ENCODE peak calls at places on chromosomes 4 and X, in ten cellular contexts. Z, Y, V, K, O, A, N, E, W and M are unnamed samples.

GRCh38 chr4:175656615-175657014 is 155.4 kb downstream of the GPM6A start:
- DNase-seq in Y (no peak), V (peak; percentile 38), E (no peak), W (no peak), A (no peak), N (no peak), O (no peak), K (peak; percentile 45), Z (no peak), M (no peak)

GRCh38 chr4:164207460-164207859 is 546.5 kb upstream of the SMIM31 start:
- DNase-seq in Y (no peak), E (no peak), K (no peak), Z (no peak), W (no peak), A (no peak), V (no peak), O (no peak), N (no peak), M (no peak)

GRCh38 chrX:154348646-154349358 is 25.6 kb downstream of the FLNA start:
- DNase-seq in A (no peak), W (peak; percentile 57), E (no peak), O (peak; percentile 43), N (peak; percentile 23), Z (no peak), K (no peak), Y (peak; percentile 18), V (no peak), M (no peak)

GRCh38 chrX:2587146-2587545 is 86.4 kb upstream of the DHRSX start:
- DNase-seq in Z (no peak), N (no peak), V (no peak), Y (no peak), K (no peak), E (no peak), O (no peak), W (no peak), A (no peak), M (no peak)

GRCh38 chrX:45783002-45783401 is 582.3 kb upstream of the DIPK2B start:
- DNase-seq in Y (no peak), W (no peak), E (no peak), N (no peak), V (no peak), A (no peak), K (no peak), O (no peak), Z (no peak), M (no peak)

GRCh38 chr4:170089743-170090666 is at the start of gene AADAT:
- DNase-seq in V (peak; percentile 69), Z (peak; percentile 95), A (peak; percentile 69), Y (no peak), E (peak; percentile 72), N (peak; percentile 87), K (peak; percentile 81), W (peak; percentile 89), O (peak; percentile 81), M (peak; percentile 78)

GRCh38 chr4:152094851-152095700 is 334.3 kb upstream of the GATB start:
- DNase-seq in W (no peak), V (peak; percentile 33), Z (no peak), O (no peak), N (no peak), E (peak; percentile 67), Y (no peak), K (peak; percentile 14), A (no peak), M (peak; percentile 46)

GRCh38 chr4:568351-568652 is 7.8 kb downstream of the TMEM271 start:
- DNase-seq in V (no peak), W (no peak), A (no peak), Z (no peak), O (no peak), K (no peak), E (no peak), Y (no peak), N (no peak), M (no peak)

GRCh38 chr4:163901305-163901704 is 406.8 kb downstream of the TMA16 start:
- DNase-seq in K (no peak), O (no peak), W (no peak), N (no peak), E (no peak), A (no peak), Y (no peak), Z (peak; percentile 27), V (no peak), M (no peak)

GRCh38 chrX:154006965-154007364 is 12.7 kb downstream of the IRAK1 start:
- DNase-seq in Z (no peak), V (no peak), N (no peak), W (peak; percentile 39), K (no peak), E (no peak), Y (no peak), O (no peak), A (no peak), M (no peak)

GRCh38 chr4:154618708-154619315 is 6.4 kb upstream of the FGG start:
- DNase-seq in Z (peak; percentile 85), O (no peak), N (peak; percentile 79), V (peak; percentile 76), E (peak; percentile 30), K (peak; percentile 77), A (peak; percentile 70), Y (no peak), W (no peak), M (peak; percentile 34)
- TF ChIP-seq CTCF in Z (peak; percentile 90), O (peak; percentile 21), N (peak; percentile 79), V (peak; percentile 90), E (peak; percentile 68), K (peak; percentile 76), A (no peak), Y (peak; percentile 46), W (peak; percentile 53), M (peak; percentile 52)

DNA sequence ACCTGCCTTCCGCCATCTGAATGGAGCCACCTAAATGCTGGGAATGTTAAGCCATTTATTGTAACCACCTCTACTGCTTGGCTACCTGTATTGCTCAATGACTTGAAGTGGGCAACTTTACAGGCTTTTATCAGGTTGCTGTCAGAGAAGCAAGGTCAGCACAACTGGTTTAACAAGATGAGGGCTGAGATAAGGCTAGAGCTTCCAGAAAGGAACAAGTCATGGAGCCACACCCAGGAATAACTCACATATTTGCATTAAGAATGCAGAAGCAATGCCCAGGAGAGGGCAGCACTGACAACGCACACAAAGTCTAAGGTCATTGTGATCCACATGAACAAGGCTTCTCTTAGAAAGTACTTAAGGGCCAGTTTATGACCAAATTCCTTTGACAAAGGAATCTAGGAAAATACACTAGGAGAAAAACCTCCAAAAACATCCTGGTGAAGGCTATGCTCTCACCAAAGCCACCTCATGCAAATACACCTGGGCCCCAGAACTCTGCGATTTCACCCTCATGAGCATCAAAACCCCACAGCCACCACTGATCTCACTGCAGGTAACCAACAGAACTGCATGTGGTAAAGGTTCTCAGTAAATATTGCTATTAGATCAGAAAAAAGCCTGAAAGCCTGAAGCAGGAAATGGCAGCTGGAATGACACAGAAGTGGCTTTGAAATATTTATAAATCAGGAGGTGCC is 15.0 kb upstream of the STS start:
- DNase-seq in V (peak; percentile 77), K (peak; percentile 86), Z (peak; percentile 71), E (peak; percentile 73), N (peak; percentile 93), A (peak; percentile 90), O (no peak), W (no peak), Y (peak; percentile 51), M (peak; percentile 86)
- TF ChIP-seq CTCF in V (peak; percentile 68), K (peak; percentile 67), Z (peak; percentile 59), E (peak; percentile 65), N (peak; percentile 35), A (no peak), O (no peak), W (peak; percentile 39), Y (peak; percentile 47), M (no peak)

GRCh38 chr4:106816501-106816900 is 219.6 kb downstream of the DKK2 start:
- DNase-seq in V (peak; percentile 65), E (peak; percentile 17), O (no peak), A (no peak), Y (no peak), W (no peak), Z (peak; percentile 6), N (no peak), K (no peak), M (no peak)

DNA sequence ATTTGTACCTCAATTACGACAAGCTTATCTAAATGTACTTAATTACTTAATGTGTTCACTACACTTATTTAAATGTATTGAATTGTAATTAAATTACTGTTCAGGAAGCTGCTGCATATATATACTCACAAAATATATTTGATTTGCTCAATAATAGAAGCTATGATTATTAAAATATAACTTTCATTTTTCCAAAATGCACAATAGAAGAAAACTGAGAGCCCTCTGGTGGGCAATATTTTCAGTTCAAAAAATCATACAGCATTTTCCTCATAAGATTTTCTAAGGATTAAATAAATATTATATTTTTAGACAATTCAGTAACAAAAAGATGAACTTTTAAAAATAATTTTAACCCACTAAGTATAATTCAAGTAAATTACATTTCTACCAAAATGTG is 217.3 kb downstream of the DKK2 start:
- DNase-seq in Z (no peak), K (no peak), N (no peak), V (peak; percentile 23), W (no peak), A (no peak), O (no peak), Y (no peak), E (no peak), M (no peak)
- TF ChIP-seq CTCF in Z (no peak), K (peak; percentile 24), N (peak; percentile 31), V (peak; percentile 50), W (no peak), A (no peak), O (no peak), Y (no peak), E (peak; percentile 22), M (no peak)

GRCh38 chr4:134722306-134722705 is 520.7 kb upstream of the PABPC4L start:
- DNase-seq in Y (no peak), N (no peak), E (no peak), V (no peak), O (no peak), K (no peak), Z (no peak), W (no peak), A (no peak), M (no peak)
- TF ChIP-seq CTCF in Y (no peak), N (no peak), E (no peak), V (no peak), O (no peak), K (no peak), Z (no peak), W (no peak), A (no peak), M (no peak)

DNA sequence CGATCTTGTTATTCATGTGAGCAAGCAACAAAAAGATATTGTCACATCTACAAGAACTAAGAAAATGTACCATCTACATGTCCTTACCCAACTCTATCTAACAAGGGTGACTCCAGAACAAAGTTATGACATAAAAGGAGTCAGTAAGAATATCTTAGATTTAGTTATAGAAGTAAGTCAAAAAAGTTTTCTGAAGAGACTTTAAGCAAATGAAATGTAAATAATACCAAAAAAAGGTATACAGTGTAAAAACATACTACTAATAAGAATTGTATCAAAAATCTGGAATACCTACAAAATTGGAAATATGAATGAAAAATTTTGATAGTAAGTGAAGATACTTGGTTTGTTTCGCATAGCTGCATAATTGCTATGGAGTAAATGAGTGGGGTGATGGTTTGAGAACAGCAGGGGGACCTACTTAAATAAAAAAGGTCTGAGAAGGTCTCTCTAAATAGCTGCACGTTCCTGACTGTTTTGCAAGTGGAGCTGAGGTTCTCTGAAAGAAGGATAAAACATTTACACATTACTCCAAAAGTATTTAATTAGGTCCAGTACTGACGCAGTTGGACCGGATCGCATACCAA is 51.0 kb upstream of the ENPP6 start:
- DNase-seq in Z (no peak), Y (no peak), O (no peak), W (no peak), N (no peak), K (no peak), E (no peak), A (no peak), V (peak; percentile 39), M (no peak)
- TF ChIP-seq CTCF in Z (no peak), Y (no peak), O (no peak), W (no peak), N (no peak), K (no peak), E (peak; percentile 14), A (no peak), V (peak; percentile 22), M (no peak)